ENCODE peak calls at places on chromosomes 2 and 18, in six cellular contexts. One of them, this sample, is unnamed.

GRCh38 chr18:22032392-22032961 is 136.9 kb upstream of the GATA6 start:
- DNase-seq in NCI-H1694 treated with DMSO at 0.1 percent for 48 hours: no peak
- DNase-seq in activated CD4-positive, alpha-beta memory T cell treated with anti-CD3 and anti-CD28 coated beads for 36 hours: no peak
- DNase-seq in mesendoderm: peak; percentile 93
- DNase-seq in AML-193: no peak
- DNase-seq in NCI-H1436: no peak
- DNase-seq in this sample: peak; percentile 48

GRCh38 chr2:132400169-132400900 is 16.3 kb upstream of the GPR39 start:
- DNase-seq in NCI-H1694 treated with DMSO at 0.1 percent for 48 hours: no peak
- DNase-seq in activated CD4-positive, alpha-beta memory T cell treated with anti-CD3 and anti-CD28 coated beads for 36 hours: no peak
- DNase-seq in mesendoderm: no peak
- DNase-seq in AML-193: no peak
- DNase-seq in NCI-H1436: no peak
- DNase-seq in this sample: no peak

GRCh38 chr2:100584811-100585210 is 22.0 kb downstream of the PDCL3 start:
- DNase-seq in NCI-H1694 treated with DMSO at 0.1 percent for 48 hours: no peak
- DNase-seq in activated CD4-positive, alpha-beta memory T cell treated with anti-CD3 and anti-CD28 coated beads for 36 hours: no peak
- DNase-seq in mesendoderm: no peak
- DNase-seq in AML-193: no peak
- DNase-seq in NCI-H1436: no peak
- DNase-seq in this sample: no peak

GRCh38 chr2:79180092-79180491 is 20.5 kb upstream of the REG3A start:
- DNase-seq in NCI-H1694 treated with DMSO at 0.1 percent for 48 hours: no peak
- DNase-seq in activated CD4-positive, alpha-beta memory T cell treated with anti-CD3 and anti-CD28 coated beads for 36 hours: no peak
- DNase-seq in mesendoderm: peak; percentile 3
- DNase-seq in AML-193: no peak
- DNase-seq in NCI-H1436: no peak
- DNase-seq in this sample: no peak

GRCh38 chr2:120711694-120712093 is 24.0 kb upstream of the GLI2 start:
- DNase-seq in NCI-H1694 treated with DMSO at 0.1 percent for 48 hours: no peak
- DNase-seq in activated CD4-positive, alpha-beta memory T cell treated with anti-CD3 and anti-CD28 coated beads for 36 hours: no peak
- DNase-seq in mesendoderm: no peak
- DNase-seq in AML-193: no peak
- DNase-seq in NCI-H1436: no peak
- DNase-seq in this sample: no peak

GRCh38 chr2:128108166-128108565 is 17.2 kb downstream of the UGGT1 start:
- DNase-seq in NCI-H1694 treated with DMSO at 0.1 percent for 48 hours: no peak
- DNase-seq in activated CD4-positive, alpha-beta memory T cell treated with anti-CD3 and anti-CD28 coated beads for 36 hours: no peak
- DNase-seq in mesendoderm: no peak
- DNase-seq in AML-193: no peak
- DNase-seq in NCI-H1436: no peak
- DNase-seq in this sample: no peak

GRCh38 chr18:7205346-7205745 is 25.5 kb upstream of the LRRC30 start:
- DNase-seq in NCI-H1694 treated with DMSO at 0.1 percent for 48 hours: no peak
- DNase-seq in activated CD4-positive, alpha-beta memory T cell treated with anti-CD3 and anti-CD28 coated beads for 36 hours: no peak
- DNase-seq in mesendoderm: no peak
- DNase-seq in AML-193: no peak
- DNase-seq in NCI-H1436: no peak
- DNase-seq in this sample: no peak

GRCh38 chr18:48566588-48566987 is 27.8 kb downstream of the CTIF start:
- DNase-seq in NCI-H1694 treated with DMSO at 0.1 percent for 48 hours: no peak
- DNase-seq in activated CD4-positive, alpha-beta memory T cell treated with anti-CD3 and anti-CD28 coated beads for 36 hours: no peak
- DNase-seq in mesendoderm: peak; percentile 35
- DNase-seq in AML-193: peak; percentile 35
- DNase-seq in NCI-H1436: no peak
- DNase-seq in this sample: no peak

GRCh38 chr2:46836295-46837111 is 79.1 kb downstream of the MCFD2 start:
- DNase-seq in NCI-H1694 treated with DMSO at 0.1 percent for 48 hours: no peak
- DNase-seq in activated CD4-positive, alpha-beta memory T cell treated with anti-CD3 and anti-CD28 coated beads for 36 hours: no peak
- DNase-seq in mesendoderm: no peak
- DNase-seq in AML-193: no peak
- DNase-seq in NCI-H1436: no peak
- DNase-seq in this sample: peak; percentile 34

GRCh38 chr2:205837663-205838062 is 155.4 kb downstream of the NRP2 start:
- DNase-seq in NCI-H1694 treated with DMSO at 0.1 percent for 48 hours: no peak
- DNase-seq in activated CD4-positive, alpha-beta memory T cell treated with anti-CD3 and anti-CD28 coated beads for 36 hours: no peak
- DNase-seq in mesendoderm: no peak
- DNase-seq in AML-193: no peak
- DNase-seq in NCI-H1436: no peak
- DNase-seq in this sample: no peak

GRCh38 chr2:38064805-38065501 is 11.0 kb downstream of the CYP1B1 start:
- DNase-seq in NCI-H1694 treated with DMSO at 0.1 percent for 48 hours: peak; percentile 16
- DNase-seq in activated CD4-positive, alpha-beta memory T cell treated with anti-CD3 and anti-CD28 coated beads for 36 hours: no peak
- DNase-seq in mesendoderm: no peak
- DNase-seq in AML-193: no peak
- DNase-seq in NCI-H1436: no peak
- DNase-seq in this sample: no peak

GRCh38 chr18:33746261-33746660 is 168.2 kb downstream of the ASXL3 start:
- DNase-seq in NCI-H1694 treated with DMSO at 0.1 percent for 48 hours: no peak
- DNase-seq in activated CD4-positive, alpha-beta memory T cell treated with anti-CD3 and anti-CD28 coated beads for 36 hours: no peak
- DNase-seq in mesendoderm: no peak
- DNase-seq in AML-193: no peak
- DNase-seq in NCI-H1436: peak; percentile 87
- DNase-seq in this sample: no peak

GRCh38 chr2:217789736-217790181 is 213.0 kb downstream of the TNS1 start:
- DNase-seq in NCI-H1694 treated with DMSO at 0.1 percent for 48 hours: no peak
- DNase-seq in activated CD4-positive, alpha-beta memory T cell treated with anti-CD3 and anti-CD28 coated beads for 36 hours: no peak
- DNase-seq in mesendoderm: peak; percentile 14
- DNase-seq in AML-193: peak; percentile 5
- DNase-seq in NCI-H1436: no peak
- DNase-seq in this sample: peak; percentile 19

This sample was measured in stomach.